ENCODE peak calls at places on chromosome 5, in five cellular contexts. L, U, B, Y and S are unnamed samples.

GRCh38 chr5:126446498-126447224 is 23.5 kb downstream of the GRAMD2B start:
- DNase-seq in L (peak; percentile 99), U (no peak), B (no peak), Y (no peak), S (no peak)

GRCh38 chr5:91126448-91126847 is 256.7 kb downstream of the ARRDC3 start:
- DNase-seq in L (no peak), U (no peak), B (no peak), Y (no peak), S (no peak)

GRCh38 chr5:73233053-73233460 is 60.1 kb downstream of the TMEM174 start:
- DNase-seq in L (no peak), U (no peak), B (no peak), Y (no peak), S (no peak)

GRCh38 chr5:58012103-58012502 is 447.8 kb downstream of the PLK2 start:
- DNase-seq in L (no peak), U (no peak), B (no peak), Y (no peak), S (no peak)

GRCh38 chr5:65209341-65209740 is 272.4 kb downstream of the ADAMTS6 start:
- DNase-seq in L (peak; percentile 89), U (no peak), B (no peak), Y (no peak), S (no peak)

GRCh38 chr5:68249520-68249919 is 34.0 kb downstream of the PIK3R1 start:
- DNase-seq in L (no peak), U (no peak), B (no peak), Y (no peak), S (no peak)

GRCh38 chr5:170404398-170404797 is 15.2 kb upstream of the KCNMB1 start:
- DNase-seq in L (no peak), U (no peak), B (no peak), Y (no peak), S (peak; percentile 15)

GRCh38 chr5:180595381-180596114 is 4.2 kb upstream of the SCGB3A1 start:
- DNase-seq in L (no peak), U (no peak), B (peak; percentile 56), Y (no peak), S (no peak)

GRCh38 chr5:125317546-125317995 is 571.1 kb upstream of the ZNF608 start:
- DNase-seq in L (no peak), U (no peak), B (no peak), Y (no peak), S (no peak)

GRCh38 chr5:96975656-96976055 is 39.8 kb downstream of the LNPEP start:
- DNase-seq in L (no peak), U (no peak), B (no peak), Y (no peak), S (no peak)

GRCh38 chr5:65913519-65913918 is 12.9 kb upstream of the ERBIN start:
- DNase-seq in L (no peak), U (no peak), B (no peak), Y (no peak), S (no peak)

GRCh38 chr5:125699860-125700259 is 723.3 kb upstream of the GRAMD2B start:
- DNase-seq in L (no peak), U (no peak), B (no peak), Y (no peak), S (no peak)

GRCh38 chr5:151082976-151083651 is 2.3 kb upstream of the TNIP1 start:
- DNase-seq in L (peak; percentile 97), U (peak; percentile 64), B (peak; percentile 22), Y (no peak), S (no peak)

GRCh38 chr5:116035123-116035522 is 2.9 kb downstream of the ARL14EPL start:
- DNase-seq in L (no peak), U (no peak), B (no peak), Y (no peak), S (no peak)

GRCh38 chr5:71778678-71779276 is 59.7 kb downstream of the CARTPT start:
- DNase-seq in L (peak; percentile 58), U (no peak), B (no peak), Y (no peak), S (peak; percentile 24)

GRCh38 chr5:98755406-98755805 is 18.1 kb upstream of the RGMB start:
- DNase-seq in L (peak; percentile 70), U (no peak), B (no peak), Y (no peak), S (no peak)

GRCh38 chr5:134247411-134247810 is 21.5 kb upstream of the PPP2CA start:
- DNase-seq in L (peak; percentile 96), U (no peak), B (no peak), Y (no peak), S (no peak)

GRCh38 chr5:138459311-138459710 is 6.0 kb upstream of the EGR1 start:
- DNase-seq in L (no peak), U (peak; percentile 71), B (no peak), Y (no peak), S (no peak)

GRCh38 chr5:133944263-133945230 is 23.9 kb downstream of the C5orf15 start:
- DNase-seq in L (peak; percentile 63), U (no peak), B (peak; percentile 74), Y (no peak), S (peak; percentile 86)

GRCh38 chr5:33891731-33892418 is at the start of gene ADAMTS12:
- DNase-seq in L (peak; percentile 4), U (no peak), B (no peak), Y (no peak), S (no peak)

GRCh38 chr5:3339798-3340115 is 255.9 kb upstream of the IRX1 start:
- DNase-seq in L (no peak), U (no peak), B (peak; percentile 66), Y (no peak), S (no peak)

GRCh38 chr5:68368280-68368679 is 152.7 kb downstream of the PIK3R1 start:
- DNase-seq in L (peak; percentile 33), U (no peak), B (no peak), Y (no peak), S (peak; percentile 54)

GRCh38 chr5:81420039-81420667 is 26.2 kb upstream of the ACOT12 start:
- DNase-seq in L (peak; percentile 90), U (no peak), B (no peak), Y (no peak), S (no peak)

GRCh38 chr5:167970002-167970401 is 321.4 kb upstream of the WWC1 start:
- DNase-seq in L (no peak), U (no peak), B (no peak), Y (no peak), S (no peak)

GRCh38 chr5:66717455-66718373 is 121.5 kb downstream of the MAST4 start:
- DNase-seq in L (no peak), U (no peak), B (no peak), Y (no peak), S (no peak)

GRCh38 chr5:60649288-60649917 is 50.6 kb downstream of the DEPDC1B start:
- DNase-seq in L (peak; percentile 65), U (no peak), B (no peak), Y (no peak), S (peak; percentile 54)

GRCh38 chr5:177353093-177353492 is 1.6 kb upstream of the LMAN2 start:
- DNase-seq in L (no peak), U (no peak), B (no peak), Y (no peak), S (no peak)

GRCh38 chr5:79499640-79500273 is 14.2 kb downstream of the HOMER1 start:
- DNase-seq in L (no peak), U (no peak), B (no peak), Y (no peak), S (no peak)

GRCh38 chr5:138651767-138652117 is 76.5 kb upstream of the HSPA9 start:
- DNase-seq in L (no peak), U (no peak), B (no peak), Y (no peak), S (no peak)